ENCODE peak calls at places on chromosomes 13 and 19, in five cellular contexts. H is right cardiac atrium, Y is Peyer's patch, E is lung, V is tibial artery. W is an unnamed sample. For H3K9me3, the result is how much of the 10 kb centered on the place peaks cover.

GRCh38 chr13:37791699-37792098 is 77.9 kb downstream of the TRPC4 start:
- DNase-seq in H (no peak), Y (no peak), E (no peak), V (no peak), W (no peak)

GRCh38 chr13:29548722-29549446 is 46.6 kb downstream of the SLC7A1 start:
- DNase-seq in H (no peak), Y (no peak), E (no peak), V (no peak), W (no peak)

GRCh38 chr19:43511324-43511723 is 6.8 kb upstream of the PHLDB3 start:
- DNase-seq in H (no peak), Y (no peak), E (no peak), V (no peak), W (no peak)

GRCh38 chr19:7605490-7606222 is 10.0 kb downstream of the CAMSAP3 start:
- DNase-seq in H (no peak), Y (no peak), E (no peak), V (no peak), W (no peak)

GRCh38 chr13:21297452-21297851 is 121.0 kb downstream of the MRPL57 start:
- DNase-seq in H (no peak), Y (no peak), E (no peak), V (no peak), W (no peak)

GRCh38 chr19:56253737-56254136 is 18.8 kb upstream of the EDDM13 start:
- DNase-seq in H (no peak), Y (no peak), E (no peak), V (no peak), W (no peak)

GRCh38 chr19:46180701-46181385 is 32.8 kb downstream of the IGFL2 start:
- DNase-seq in H (no peak), Y (no peak), E (no peak), V (no peak), W (no peak)

GRCh38 chr13:74529968-74530367 is 395.8 kb upstream of the KLF12 start:
- DNase-seq in H (no peak), Y (no peak), E (no peak), V (no peak), W (no peak)

GRCh38 chr19:53088091-53088490 is 15.1 kb downstream of the ZNF160 start:
- DNase-seq in H (no peak), Y (no peak), E (no peak), V (no peak), W (no peak)

GRCh38 chr19:17254636-17255035 is 8.9 kb upstream of the NR2F6 start:
- DNase-seq in H (no peak), Y (no peak), E (no peak), V (no peak), W (no peak)

GRCh38 chr13:77697208-77698103 is at the start of gene SLAIN1:
- DNase-seq in H (peak), Y (peak), E (peak), V (peak), W (peak)

GRCh38 chr19:12937243-12938053 is 961 bp upstream of the CALR start:
- DNase-seq in H (no peak), Y (no peak), E (no peak), V (peak), W (no peak)

GRCh38 chr19:17052439-17052838 is 22.8 kb downstream of the HAUS8 start:
- DNase-seq in H (no peak), Y (peak), E (peak), V (peak), W (no peak)

GRCh38 chr13:29568731-29569130 is 26.8 kb downstream of the SLC7A1 start:
- DNase-seq in H (no peak), Y (no peak), E (no peak), V (no peak), W (no peak)

GRCh38 chr19:7242601-7243258 is 51.5 kb downstream of the INSR start:
- DNase-seq in H (no peak), Y (no peak), E (no peak), V (peak), W (no peak)

GRCh38 chr13:27200413-27201066 is 28.9 kb upstream of the USP12 start:
- DNase-seq in H (no peak), Y (no peak), E (no peak), V (no peak), W (no peak)

GRCh38 chr19:18456974-18457373 is 19.0 kb upstream of the ISYNA1 start:
- DNase-seq in H (peak), Y (no peak), E (no peak), V (peak), W (no peak)

GRCh38 chr19:41928754-41929535 is 696 bp upstream of the ERFL start:
- DNase-seq in H (no peak), Y (peak), E (no peak), V (no peak), W (no peak)

GRCh38 chr13:51385114-51385513 is 45.6 kb downstream of the SERPINE3 start:
- DNase-seq in H (no peak), Y (no peak), E (no peak), V (no peak), W (no peak)

GRCh38 chr19:1672038-1672768 is 19.8 kb upstream of the TCF3 start:
- DNase-seq in H (no peak), Y (peak), E (no peak), V (no peak), W (peak)

GRCh38 chr19:54684537-54684936 is 21.8 kb downstream of the LILRB4 start:
- DNase-seq in H (no peak), Y (no peak), E (no peak), V (no peak), W (no peak)

GRCh38 chr13:97537110-97537509 is 103.1 kb downstream of the RAP2A start:
- DNase-seq in H (no peak), Y (no peak), E (no peak), V (no peak), W (no peak)

GRCh38 chr19:53982056-53982455 is 9.4 kb upstream of the CACNG6 start:
- DNase-seq in H (no peak), Y (no peak), E (no peak), V (no peak), W (no peak)

GRCh38 chr13:97249797-97250495 is 27.8 kb downstream of the MBNL2 start:
- DNase-seq in H (no peak), Y (no peak), E (no peak), V (no peak), W (no peak)

GRCh38 chr19:30528919-30529318 is 156.7 kb downstream of the ZNF536 start:
- DNase-seq in H (no peak), Y (no peak), E (no peak), V (no peak), W (no peak)

GRCh38 chr13:21465710-21466160 is 6.6 kb upstream of the ZDHHC20 start:
- DNase-seq in H (no peak), Y (no peak), E (no peak), V (no peak), W (no peak)

GRCh38 chr13:80361298-80361697 is 20.4 kb upstream of the SPRY2 start:
- DNase-seq in H (no peak), Y (no peak), E (no peak), V (no peak), W (no peak)

GRCh38 chr13:40402931-40403412 is 263.5 kb downstream of the FOXO1 start:
- DNase-seq in H (no peak), Y (no peak), E (no peak), V (no peak), W (no peak)

GRCh38 chr13:79735228-79735627 is 254.3 kb downstream of the NDFIP2 start:
- DNase-seq in H (no peak), Y (no peak), E (no peak), V (no peak), W (no peak)

GRCh38 chr19:38784224-38784623 is 4.8 kb upstream of the LGALS7B start:
- DNase-seq in H (no peak), Y (peak), E (no peak), V (no peak), W (no peak)

GRCh38 chr19:18044825-18045304 is 36.9 kb downstream of the ARRDC2 start:
- DNase-seq in H (peak), Y (peak), E (peak), V (peak), W (peak)

GRCh38 chr19:49712397-49712859 is 21.5 kb downstream of the CPT1C start:
- DNase-seq in H (peak), Y (no peak), E (peak), V (no peak), W (no peak)

DNA sequence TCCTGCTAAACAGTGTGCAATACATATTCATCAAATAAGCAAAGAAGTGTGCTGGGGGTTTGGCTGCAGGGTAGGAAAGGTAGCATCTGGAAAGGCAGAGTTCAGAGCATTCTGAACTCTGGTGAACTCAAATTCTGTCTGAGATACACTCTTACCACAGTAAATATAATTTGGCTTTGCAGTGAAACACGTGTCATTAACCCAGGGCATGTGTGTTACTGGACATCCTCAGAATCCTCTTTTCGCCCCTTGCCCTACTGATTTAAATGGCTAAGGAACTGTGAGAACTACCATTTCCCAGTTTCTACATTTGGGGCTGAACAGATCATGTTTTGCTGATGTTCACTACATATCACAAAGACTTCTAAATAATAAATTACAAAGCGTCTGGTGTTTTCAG is 562.8 kb upstream of the SGCG start:
- DNase-seq in H (no peak), Y (no peak), E (no peak), V (no peak), W (no peak)
- H3K9me3 ChIP-seq in H (under half), Y (under half), E (under half), V (under half), W (under half)

GRCh38 chr19:52020506-52020905 is 7.7 kb downstream of the ZNF614 start:
- DNase-seq in H (no peak), Y (no peak), E (no peak), V (no peak), W (no peak)

GRCh38 chr19:52022193-52022592 is 6.0 kb downstream of the ZNF614 start:
- DNase-seq in H (no peak), Y (no peak), E (no peak), V (no peak), W (no peak)
- H3K9me3 ChIP-seq in H (under half), Y (under half), E (under half), V (half or more), W (half or more)

GRCh38 chr19:36745870-36746269 is 26.7 kb downstream of the ZNF850 start:
- DNase-seq in H (no peak), Y (no peak), E (no peak), V (no peak), W (no peak)
- H3K9me3 ChIP-seq in H (under half), Y (under half), E (half or more), V (half or more), W (under half)

DNA sequence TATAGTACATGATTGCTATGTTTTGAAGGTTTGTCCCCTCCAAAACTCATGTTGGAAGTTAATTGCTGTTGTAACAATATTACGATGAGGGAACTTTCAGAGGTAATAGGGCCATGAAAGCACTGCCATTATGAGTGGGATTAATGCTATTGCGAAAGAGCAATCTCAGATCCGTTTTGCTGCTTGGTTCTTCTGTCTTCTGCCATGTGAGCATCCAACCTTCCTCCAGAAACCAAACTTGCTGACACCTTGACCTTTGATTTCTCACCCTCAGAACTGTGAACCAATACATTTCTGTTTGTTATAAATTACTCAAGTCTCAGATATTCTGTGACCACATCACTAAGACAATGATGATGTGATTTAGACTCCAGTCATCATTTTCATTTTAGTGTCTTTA is 2590.9 kb downstream of the PCDH9 start:
- DNase-seq in H (no peak), Y (no peak), E (no peak), V (no peak), W (no peak)
- H3K9me3 ChIP-seq in H (under half), Y (under half), E (under half), V (under half), W (under half)

DNA sequence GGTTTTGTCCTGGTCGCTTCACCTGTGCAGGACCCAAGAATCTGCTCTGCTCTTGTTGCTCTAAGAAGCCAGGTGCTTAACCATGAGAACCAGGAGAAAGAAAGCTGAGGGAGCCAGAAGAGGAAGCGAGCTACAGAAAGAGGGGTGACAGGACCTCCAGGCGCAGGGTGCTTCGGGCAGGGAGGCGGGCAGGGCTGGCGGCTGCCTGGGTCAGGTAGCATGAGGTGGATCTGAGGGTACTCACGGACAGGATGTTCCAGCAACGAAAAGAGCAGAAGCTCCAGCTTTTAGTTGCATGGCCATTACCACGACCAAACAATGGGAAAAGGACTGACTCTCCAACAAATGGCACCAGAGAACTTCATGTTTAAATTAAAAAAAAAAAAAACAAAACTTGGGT is 59.9 kb downstream of the ZNF724 start:
- DNase-seq in H (no peak), Y (no peak), E (no peak), V (no peak), W (no peak)
- H3K9me3 ChIP-seq in H (under half), Y (under half), E (under half), V (under half), W (under half)

DNA sequence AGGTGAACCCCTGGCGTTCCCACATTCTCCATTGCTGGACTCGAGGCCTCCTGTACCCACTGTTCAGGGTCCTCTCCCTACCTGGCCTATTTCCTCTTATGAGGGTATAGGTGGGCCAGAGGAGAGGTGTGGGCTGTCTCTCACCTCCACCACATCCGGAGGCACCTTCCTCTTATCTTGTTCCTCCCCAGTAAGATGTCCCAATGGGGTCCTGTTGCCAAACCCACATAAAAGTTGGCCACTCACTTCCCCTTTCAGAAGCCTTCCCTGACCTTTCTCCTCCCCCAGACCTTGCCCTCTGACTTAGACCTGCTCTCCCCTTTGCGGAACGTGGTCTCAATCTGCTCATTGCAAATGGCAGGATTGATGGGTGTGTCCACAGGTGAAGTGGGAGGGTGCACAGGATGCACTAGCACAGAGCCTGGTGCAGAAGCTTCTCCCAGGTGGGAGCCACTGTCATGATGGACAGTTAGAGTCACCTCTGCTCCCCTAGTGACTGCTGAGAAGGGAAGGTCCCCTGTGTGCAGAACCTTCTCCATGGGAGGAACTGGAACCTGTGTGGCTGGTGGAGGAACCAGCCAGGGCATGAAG is 1.3 kb downstream of the CYP4F3 start:
- DNase-seq in H (no peak), Y (no peak), E (peak), V (no peak), W (no peak)
- H3K9me3 ChIP-seq in H (under half), Y (under half), E (under half), V (under half), W (under half)

GRCh38 chr19:15539638-15540037 is 31.3 kb downstream of the CYP4F22 start:
- DNase-seq in H (no peak), Y (no peak), E (no peak), V (no peak), W (no peak)

GRCh38 chr19:15532779-15533521 is 24.6 kb downstream of the CYP4F22 start:
- DNase-seq in H (no peak), Y (no peak), E (no peak), V (no peak), W (no peak)

GRCh38 chr19:15536350-15536749 is 28.0 kb downstream of the CYP4F22 start:
- DNase-seq in H (no peak), Y (no peak), E (no peak), V (no peak), W (no peak)

GRCh38 chr19:15538774-15539173 is 30.4 kb downstream of the CYP4F22 start:
- DNase-seq in H (no peak), Y (no peak), E (no peak), V (no peak), W (no peak)

GRCh38 chr19:15534957-15535864 is 26.9 kb downstream of the CYP4F22 start:
- DNase-seq in H (no peak), Y (no peak), E (no peak), V (no peak), W (no peak)
- H3K9me3 ChIP-seq in H (under half), Y (under half), E (under half), V (under half), W (under half)